ENCODE peak calls at places on chromosomes 6 and 20, in six cellular contexts. M is uterus, Z is GM23248, D is retinal pigment epithelial cell, C is body of pancreas, A is skeletal muscle cell. G is an unnamed sample.

GRCh38 chr6:152648090-152648489 is 10.9 kb upstream of the SYNE1 start:
- DNase-seq in M (no peak), Z (peak), D (no peak), C (no peak), A (peak), G (no peak)

GRCh38 chr6:142913511-142914047 is 31.4 kb downstream of the HIVEP2 start:
- DNase-seq in M (no peak), Z (no peak), D (no peak), C (peak), A (no peak), G (no peak)

GRCh38 chr20:62977613-62978558 is 25.4 kb downstream of the SLC17A9 start:
- DNase-seq in M (no peak), Z (no peak), D (no peak), C (no peak), A (no peak), G (no peak)

GRCh38 chr6:109486068-109486467 is 3.0 kb upstream of the ZBTB24 start:
- DNase-seq in M (no peak), Z (no peak), D (no peak), C (no peak), A (no peak), G (no peak)

GRCh38 chr6:136791296-136792065 is 796 bp downstream of the MAP3K5 start:
- DNase-seq in M (peak), Z (peak), D (no peak), C (peak), A (no peak), G (peak)

GRCh38 chr6:134379086-134379485 is 61.2 kb upstream of the SGK1 start:
- DNase-seq in M (no peak), Z (no peak), D (no peak), C (peak), A (no peak), G (no peak)

GRCh38 chr20:9141070-9141469 is 72.2 kb downstream of the PLCB4 start:
- DNase-seq in M (no peak), Z (no peak), D (no peak), C (no peak), A (no peak), G (no peak)

GRCh38 chr6:80356000-80356399 is 249.5 kb downstream of the BCKDHB start:
- DNase-seq in M (no peak), Z (no peak), D (no peak), C (no peak), A (no peak), G (no peak)

GRCh38 chr6:7512320-7512719 is 29.2 kb upstream of the DSP start:
- DNase-seq in M (no peak), Z (no peak), D (no peak), C (no peak), A (no peak), G (no peak)
- H3K4me3 ChIP-seq in M (no peak), Z (no peak), D (no peak), C (no peak), A (no peak), G (no peak)

GRCh38 chr6:10880366-10880765 is 1.5 kb downstream of the GCM2 start:
- DNase-seq in M (no peak), Z (peak), D (no peak), C (no peak), A (no peak), G (no peak)

GRCh38 chr6:10883312-10884244 is 1.7 kb upstream of the GCM2 start:
- DNase-seq in M (no peak), Z (no peak), D (no peak), C (no peak), A (no peak), G (no peak)

GRCh38 chr6:10884245-10884972 is 2.4 kb upstream of the SYCP2L start:
- DNase-seq in M (no peak), Z (no peak), D (no peak), C (no peak), A (no peak), G (no peak)

GRCh38 chr6:10877012-10877411 is 4.8 kb downstream of the GCM2 start:
- DNase-seq in M (no peak), Z (no peak), D (no peak), C (no peak), A (no peak), G (no peak)

GRCh38 chr6:10882654-10883053 is 813 bp upstream of the GCM2 start:
- DNase-seq in M (no peak), Z (no peak), D (no peak), C (no peak), A (no peak), G (no peak)
- H3K4me3 ChIP-seq in M (no peak), Z (no peak), D (no peak), C (no peak), A (no peak), G (no peak)

GRCh38 chr6:169253745-169254238 is at the start of gene THBS2:
- DNase-seq in M (peak), Z (peak), D (no peak), C (peak), A (peak), G (no peak)
- H3K4me3 ChIP-seq in M (peak), Z (peak), D (peak), C (no peak), A (peak), G (peak)

GRCh38 chr20:31821427-31821826 is 2.3 kb downstream of the MYLK2 start:
- DNase-seq in M (no peak), Z (no peak), D (no peak), C (no peak), A (no peak), G (no peak)

GRCh38 chr20:31824125-31824485 is 4.9 kb downstream of the MYLK2 start:
- DNase-seq in M (no peak), Z (no peak), D (no peak), C (no peak), A (no peak), G (no peak)

GRCh38 chr20:31823360-31824124 is 4.4 kb downstream of the MYLK2 start:
- DNase-seq in M (no peak), Z (peak), D (no peak), C (no peak), A (no peak), G (no peak)

GRCh38 chr20:31824554-31825313 is 5.6 kb downstream of the MYLK2 start:
- DNase-seq in M (no peak), Z (no peak), D (no peak), C (no peak), A (no peak), G (no peak)

DNA sequence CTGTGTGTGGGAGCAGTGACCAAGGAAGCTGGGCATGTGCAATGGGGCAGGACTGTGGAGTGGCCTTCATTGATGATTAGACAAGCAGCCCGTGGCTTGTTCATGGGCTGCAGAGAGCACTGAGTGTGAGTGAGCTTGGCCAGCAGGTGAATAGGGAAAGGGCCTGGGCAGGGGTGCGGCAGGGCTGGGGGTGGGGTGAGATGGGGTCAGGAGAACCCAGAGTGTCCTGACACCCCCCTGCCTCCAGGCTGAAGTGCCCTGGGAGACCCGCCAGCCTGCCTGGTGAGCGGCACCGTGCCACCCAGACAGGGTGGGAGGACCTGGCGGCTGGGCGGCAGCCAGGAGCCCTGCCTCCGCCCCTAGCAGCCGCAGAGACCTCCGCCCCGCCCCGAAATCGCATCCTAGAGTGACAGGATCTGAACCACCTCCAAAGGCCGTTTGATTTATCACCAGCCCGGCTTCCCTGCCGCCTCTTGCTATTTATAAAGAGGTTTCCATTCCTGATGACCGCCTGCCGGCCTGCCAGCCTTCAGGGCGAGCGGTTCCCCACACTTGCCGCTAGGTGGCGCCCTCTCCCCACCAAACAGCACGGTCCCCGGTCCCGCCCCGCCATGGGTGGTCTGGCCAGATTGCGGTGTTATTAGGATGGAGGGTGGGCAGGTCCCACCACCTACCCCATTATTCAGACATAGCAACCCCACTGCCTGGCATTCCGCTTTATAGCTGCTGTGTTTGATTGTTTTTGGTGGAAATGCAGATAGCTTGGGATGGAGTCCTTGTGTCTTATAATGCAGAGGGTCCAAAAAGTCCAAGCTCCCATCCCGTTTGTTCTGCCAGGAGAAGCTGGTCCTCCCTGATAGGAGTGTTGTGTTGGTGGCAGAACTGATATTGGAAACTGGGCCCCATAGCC is 3.5 kb downstream of the MYLK2 start:
- DNase-seq in M (peak), Z (peak), D (no peak), C (peak), A (no peak), G (peak)
- H3K4me3 ChIP-seq in M (no peak), Z (no peak), D (peak), C (no peak), A (no peak), G (peak)